ENCODE peak calls at places on chromosomes 7 and 10, in five cellular contexts. P is stimulated activated CD4-positive, alpha-beta T cell treated with anti-CD3 and anti-CD28 coated beads, Interleukin-1b, Interleukin-23, amount 100 ng/mL, for 4 hours; O is IMR-90; G is fibroblast of mammary gland; F is stimulated activated CD8-positive, alpha-beta memory T cell treated with anti-CD3 and anti-CD28 coated beads, Interleukin-15, amount 100 ng/mL, for 24 hours. B is an unnamed sample.
A peak's percentile ranks its signal among the peaks of the same experiment; 100 is the strongest.

GRCh38 chr10:61215276-61215675 is 237.9 kb downstream of the TMEM26 start:
- DNase-seq in P (no peak), O (no peak), G (no peak), F (no peak), B (no peak)

GRCh38 chr10:6124666-6125065 is 35.8 kb downstream of the RBM17 start:
- DNase-seq in P (no peak), O (no peak), G (no peak), F (no peak), B (no peak)

GRCh38 chr7:87510430-87510875 is 35.0 kb upstream of the ABCB4 start:
- DNase-seq in P (no peak), O (no peak), G (no peak), F (no peak), B (no peak)

GRCh38 chr10:23158370-23158769 is 33.7 kb upstream of the PTF1A start:
- DNase-seq in P (peak; percentile 25), O (peak; percentile 58), G (peak; percentile 67), F (no peak), B (peak; percentile 72)

GRCh38 chr10:114629083-114629823 is 28.8 kb downstream of the ABLIM1 start:
- DNase-seq in P (no peak), O (no peak), G (no peak), F (no peak), B (no peak)

GRCh38 chr7:140478361-140479061 is 794 bp downstream of the MKRN1 start:
- DNase-seq in P (peak; percentile 24), O (peak; percentile 27), G (peak; percentile 24), F (no peak), B (peak; percentile 53)

GRCh38 chr7:555551-556160 is 36.0 kb upstream of the PDGFA start:
- DNase-seq in P (no peak), O (no peak), G (no peak), F (no peak), B (no peak)

GRCh38 chr7:16926283-16926682 is 44.5 kb upstream of the AGR3 start:
- DNase-seq in P (no peak), O (peak; percentile 54), G (peak; percentile 69), F (no peak), B (no peak)

GRCh38 chr10:34966440-34966839 is 123.7 kb downstream of the CUL2 start:
- DNase-seq in P (no peak), O (peak; percentile 62), G (peak; percentile 57), F (no peak), B (no peak)

GRCh38 chr7:11170863-11171568 is 197.3 kb downstream of the PHF14 start:
- DNase-seq in P (no peak), O (no peak), G (no peak), F (no peak), B (no peak)

GRCh38 chr10:67506757-67507091 is 189.3 kb downstream of the CTNNA3 start:
- DNase-seq in P (no peak), O (no peak), G (no peak), F (no peak), B (no peak)

GRCh38 chr10:131946880-131947279 is 34.8 kb downstream of the BNIP3 start:
- DNase-seq in P (no peak), O (no peak), G (no peak), F (no peak), B (no peak)

GRCh38 chr10:70295321-70295720 is 11.5 kb upstream of the NPFFR1 start:
- DNase-seq in P (no peak), O (no peak), G (no peak), F (no peak), B (no peak)

GRCh38 chr7:21099432-21099831 is 312.7 kb upstream of the SP8 start:
- DNase-seq in P (no peak), O (no peak), G (no peak), F (no peak), B (no peak)

GRCh38 chr7:113856010-113856409 is 62.8 kb downstream of the PPP1R3A start:
- DNase-seq in P (no peak), O (no peak), G (peak; percentile 1), F (no peak), B (no peak)

GRCh38 chr7:92246363-92247101 is 758 bp downstream of the ANKIB1 start:
- DNase-seq in P (no peak), O (peak; percentile 18), G (peak; percentile 16), F (no peak), B (no peak)

GRCh38 chr10:3265081-3265480 is 92.5 kb upstream of the PITRM1 start:
- DNase-seq in P (no peak), O (peak; percentile 16), G (no peak), F (no peak), B (no peak)